ENCODE peak calls at places on chromosomes 11 and 22, in six cellular contexts. One of them, this sample, is unnamed.

GRCh38 chr11:3002346-3002745 is 10.2 kb upstream of the NAP1L4 start:
- DNase-seq in ovary: peak; percentile 19
- DNase-seq in upper lobe of left lung: no peak
- DNase-seq in K562: no peak
- DNase-seq in HepG2: no peak
- DNase-seq in tibial nerve: no peak
- DNase-seq in this sample: no peak

GRCh38 chr11:71474771-71475483 is 21.9 kb downstream of the NADSYN1 start:
- DNase-seq in tibial nerve: no peak
- DNase-seq in HepG2: no peak
- DNase-seq in ovary: no peak
- DNase-seq in K562: no peak
- DNase-seq in upper lobe of left lung: peak; percentile 66
- DNase-seq in this sample: peak; percentile 48

GRCh38 chr11:12294613-12295012 is 82.8 kb upstream of the PARVA start:
- DNase-seq in ovary: no peak
- DNase-seq in upper lobe of left lung: no peak
- DNase-seq in tibial nerve: no peak
- DNase-seq in K562: no peak
- DNase-seq in HepG2: no peak
- DNase-seq in this sample: no peak

GRCh38 chr11:69135420-69136363 is 20.0 kb upstream of the SMIM38 start:
- DNase-seq in HepG2: no peak
- DNase-seq in tibial nerve: no peak
- DNase-seq in K562: no peak
- DNase-seq in upper lobe of left lung: no peak
- DNase-seq in ovary: peak; percentile 10
- DNase-seq in this sample: no peak

GRCh38 chr22:44732661-44733060 is 19.7 kb upstream of the ARHGAP8 start:
- DNase-seq in ovary: no peak
- DNase-seq in K562: no peak
- DNase-seq in tibial nerve: no peak
- DNase-seq in upper lobe of left lung: no peak
- DNase-seq in HepG2: no peak
- DNase-seq in this sample: no peak

GRCh38 chr11:79206951-79207350 is 233.9 kb downstream of the TENM4 start:
- DNase-seq in HepG2: no peak
- DNase-seq in K562: no peak
- DNase-seq in tibial nerve: no peak
- DNase-seq in upper lobe of left lung: no peak
- DNase-seq in ovary: no peak
- DNase-seq in this sample: no peak

GRCh38 chr11:119318240-119319135 is 1.6 kb upstream of the MCAM start:
- DNase-seq in HepG2: peak; percentile 52
- DNase-seq in tibial nerve: no peak
- DNase-seq in upper lobe of left lung: peak; percentile 58
- DNase-seq in ovary: no peak
- DNase-seq in K562: peak; percentile 49
- DNase-seq in this sample: peak; percentile 87

GRCh38 chr11:8839306-8839956 is 71.6 kb upstream of the AKIP1 start:
- DNase-seq in upper lobe of left lung: no peak
- DNase-seq in HepG2: no peak
- DNase-seq in ovary: no peak
- DNase-seq in tibial nerve: no peak
- DNase-seq in K562: no peak
- DNase-seq in this sample: no peak

GRCh38 chr11:66891849-66892660 is 35.2 kb downstream of the LRFN4 start:
- DNase-seq in K562: peak; percentile 85
- DNase-seq in upper lobe of left lung: no peak
- DNase-seq in tibial nerve: no peak
- DNase-seq in ovary: no peak
- DNase-seq in HepG2: peak; percentile 88
- DNase-seq in this sample: no peak

GRCh38 chr22:41334951-41335635 is 33.8 kb downstream of the ZC3H7B start:
- DNase-seq in K562: no peak
- DNase-seq in HepG2: no peak
- DNase-seq in upper lobe of left lung: no peak
- DNase-seq in tibial nerve: no peak
- DNase-seq in ovary: no peak
- DNase-seq in this sample: no peak

GRCh38 chr22:49983148-49984042 is 22.8 kb downstream of the PIM3 start:
- DNase-seq in K562: no peak
- DNase-seq in ovary: peak; percentile 59
- DNase-seq in upper lobe of left lung: peak; percentile 88
- DNase-seq in HepG2: no peak
- DNase-seq in tibial nerve: no peak
- DNase-seq in this sample: no peak

GRCh38 chr11:31655483-31655882 is 145.9 kb downstream of the ELP4 start:
- DNase-seq in upper lobe of left lung: no peak
- DNase-seq in tibial nerve: no peak
- DNase-seq in HepG2: peak; percentile 82
- DNase-seq in K562: no peak
- DNase-seq in ovary: no peak
- DNase-seq in this sample: no peak

GRCh38 chr11:94417386-94417987 is 16.3 kb upstream of the GPR83 start:
- DNase-seq in tibial nerve: peak; percentile 31
- DNase-seq in upper lobe of left lung: no peak
- DNase-seq in HepG2: peak; percentile 25
- DNase-seq in K562: no peak
- DNase-seq in ovary: no peak
- DNase-seq in this sample: no peak

GRCh38 chr22:44930711-44931035 is 79.1 kb downstream of the PHF21B start:
- DNase-seq in tibial nerve: no peak
- DNase-seq in HepG2: no peak
- DNase-seq in ovary: no peak
- DNase-seq in K562: no peak
- DNase-seq in upper lobe of left lung: no peak
- DNase-seq in this sample: no peak

GRCh38 chr22:35783943-35784614 is 66.4 kb downstream of the APOL5 start:
- DNase-seq in tibial nerve: no peak
- DNase-seq in upper lobe of left lung: no peak
- DNase-seq in K562: no peak
- DNase-seq in ovary: no peak
- DNase-seq in HepG2: no peak
- DNase-seq in this sample: no peak

GRCh38 chr22:17349172-17349571 is 20.1 kb upstream of the CECR2 start:
- DNase-seq in tibial nerve: no peak
- DNase-seq in ovary: no peak
- DNase-seq in K562: no peak
- DNase-seq in HepG2: no peak
- DNase-seq in upper lobe of left lung: no peak
- DNase-seq in this sample: no peak

GRCh38 chr11:71566081-71566620 is 788 bp downstream of the KRTAP5-10 start:
- DNase-seq in upper lobe of left lung: no peak
- DNase-seq in K562: no peak
- DNase-seq in HepG2: no peak
- DNase-seq in tibial nerve: no peak
- DNase-seq in ovary: no peak
- DNase-seq in this sample: no peak

GRCh38 chr11:126450198-126450597 is 94.7 kb downstream of the ST3GAL4 start:
- DNase-seq in K562: no peak
- DNase-seq in upper lobe of left lung: no peak
- DNase-seq in HepG2: no peak
- DNase-seq in tibial nerve: no peak
- DNase-seq in ovary: no peak
- DNase-seq in this sample: no peak

GRCh38 chr22:34903416-34903815 is 162.5 kb upstream of the ISX start:
- DNase-seq in tibial nerve: no peak
- DNase-seq in ovary: no peak
- DNase-seq in upper lobe of left lung: no peak
- DNase-seq in K562: no peak
- DNase-seq in HepG2: no peak
- DNase-seq in this sample: no peak

GRCh38 chr22:41330169-41330568 is 28.8 kb downstream of the ZC3H7B start:
- DNase-seq in K562: no peak
- DNase-seq in HepG2: no peak
- DNase-seq in tibial nerve: no peak
- DNase-seq in ovary: no peak
- DNase-seq in upper lobe of left lung: no peak
- DNase-seq in this sample: no peak

GRCh38 chr11:8768625-8769333 is 86.2 kb downstream of the RPL27A start:
- DNase-seq in K562: peak; percentile 54
- DNase-seq in upper lobe of left lung: no peak
- DNase-seq in tibial nerve: no peak
- DNase-seq in ovary: no peak
- DNase-seq in HepG2: peak; percentile 39
- DNase-seq in this sample: no peak

GRCh38 chr11:63673579-63673978 is 2.4 kb upstream of the ATL3 start:
- DNase-seq in ovary: no peak
- DNase-seq in K562: no peak
- DNase-seq in upper lobe of left lung: no peak
- DNase-seq in HepG2: no peak
- DNase-seq in tibial nerve: no peak
- DNase-seq in this sample: no peak

GRCh38 chr11:131592734-131593133 is 222.3 kb downstream of the NTM start:
- DNase-seq in K562: no peak
- DNase-seq in upper lobe of left lung: peak; percentile 33
- DNase-seq in ovary: no peak
- DNase-seq in tibial nerve: no peak
- DNase-seq in HepG2: no peak
- DNase-seq in this sample: no peak

GRCh38 chr11:58286249-58286648 is 18.2 kb upstream of the OR10W1 start:
- DNase-seq in ovary: no peak
- DNase-seq in upper lobe of left lung: no peak
- DNase-seq in HepG2: peak; percentile 54
- DNase-seq in K562: peak; percentile 7
- DNase-seq in tibial nerve: no peak
- DNase-seq in this sample: no peak

GRCh38 chr11:12499071-12499470 is 121.7 kb downstream of the PARVA start:
- DNase-seq in K562: no peak
- DNase-seq in ovary: no peak
- DNase-seq in tibial nerve: no peak
- DNase-seq in upper lobe of left lung: no peak
- DNase-seq in HepG2: no peak
- DNase-seq in this sample: no peak

GRCh38 chr11:32892355-32893090 is at the start of gene QSER1:
- DNase-seq in upper lobe of left lung: peak; percentile 95
- DNase-seq in ovary: peak; percentile 83
- DNase-seq in K562: peak; percentile 90
- DNase-seq in tibial nerve: peak; percentile 50
- DNase-seq in HepG2: peak; percentile 35
- DNase-seq in this sample: peak; percentile 87

GRCh38 chr11:32893091-32893946 is 708 bp downstream of the QSER1 start:
- DNase-seq in ovary: peak; percentile 79
- DNase-seq in HepG2: peak; percentile 58
- DNase-seq in tibial nerve: peak; percentile 7
- DNase-seq in upper lobe of left lung: peak; percentile 92
- DNase-seq in K562: peak; percentile 70
- DNase-seq in this sample: peak; percentile 68

GRCh38 chr11:32897103-32897502 is 4.5 kb downstream of the QSER1 start:
- DNase-seq in tibial nerve: no peak
- DNase-seq in K562: no peak
- DNase-seq in upper lobe of left lung: no peak
- DNase-seq in ovary: no peak
- DNase-seq in HepG2: no peak
- DNase-seq in this sample: no peak

GRCh38 chr11:32893947-32894827 is 1.6 kb downstream of the QSER1 start:
- DNase-seq in K562: peak; percentile 25
- DNase-seq in upper lobe of left lung: no peak
- DNase-seq in HepG2: peak; percentile 81
- DNase-seq in ovary: no peak
- DNase-seq in tibial nerve: peak; percentile 16
- DNase-seq in this sample: no peak

DNA sequence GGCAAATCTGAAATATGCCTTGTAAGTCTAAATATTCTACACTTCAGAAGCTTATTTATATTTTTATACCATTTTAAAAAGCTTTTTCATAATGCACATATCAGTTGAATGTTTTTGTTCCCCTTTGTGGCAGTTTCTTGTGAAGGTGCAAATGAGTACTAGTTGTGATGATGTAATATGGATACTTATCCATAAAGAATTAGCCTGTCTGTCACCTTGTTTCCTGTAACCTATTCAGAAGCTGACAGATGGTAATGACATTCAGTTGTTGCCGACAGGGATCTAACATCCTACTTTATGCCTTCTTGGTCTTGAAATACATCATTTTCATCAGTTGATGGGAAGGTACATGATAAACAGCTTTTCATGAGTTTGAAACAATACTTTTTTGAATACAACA is 2.9 kb downstream of the QSER1 start:
- DNase-seq in upper lobe of left lung: no peak
- DNase-seq in K562: no peak
- DNase-seq in ovary: no peak
- DNase-seq in HepG2: no peak
- DNase-seq in tibial nerve: no peak
- DNase-seq in this sample: no peak
- TF ChIP-seq EP300 in upper lobe of left lung: no peak
- TF ChIP-seq EP300 in K562: no peak
- TF ChIP-seq EP300 in ovary: no peak
- TF ChIP-seq EP300 in HepG2: no peak
- TF ChIP-seq EP300 in tibial nerve: no peak
- TF ChIP-seq EP300 in this sample: no peak

DNA sequence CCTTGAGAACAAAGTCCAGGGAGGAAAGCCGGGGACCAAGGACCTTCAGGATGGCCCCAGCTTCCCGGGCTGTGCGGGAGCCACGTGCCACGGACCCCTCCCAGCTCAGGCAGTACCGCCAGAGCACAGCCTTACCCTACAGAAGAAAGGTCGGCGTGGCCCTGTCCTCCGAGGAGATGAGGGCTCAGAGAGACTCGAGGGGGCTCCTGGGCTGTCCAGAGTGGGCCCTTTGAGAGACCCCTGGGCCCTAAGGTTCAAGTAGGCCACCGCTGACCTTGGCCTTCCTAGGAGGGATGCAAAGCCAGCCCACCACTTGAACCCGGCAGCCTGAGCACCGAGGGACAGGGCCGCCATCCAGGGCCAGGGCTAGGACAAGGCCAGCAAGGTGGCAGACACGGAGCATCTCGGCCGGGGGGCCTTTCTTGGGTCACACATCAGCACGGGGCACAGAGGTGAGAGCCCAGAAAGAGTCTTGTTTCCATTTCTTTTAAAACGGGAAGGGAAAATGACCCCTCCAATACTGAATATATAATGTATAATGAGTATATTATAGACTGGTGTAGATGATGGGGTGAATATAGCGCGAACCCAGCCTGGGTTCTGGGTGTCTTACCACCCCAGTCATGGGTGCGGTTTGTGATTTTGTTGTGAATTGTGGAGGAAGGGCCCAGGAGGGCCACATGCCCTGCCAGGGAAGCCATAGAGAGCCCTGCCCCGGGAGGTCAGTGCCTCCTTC is 34.4 kb upstream of the PPARA start:
- DNase-seq in K562: no peak
- DNase-seq in HepG2: no peak
- DNase-seq in upper lobe of left lung: peak; percentile 74
- DNase-seq in tibial nerve: no peak
- DNase-seq in ovary: peak; percentile 71
- DNase-seq in this sample: no peak
- TF ChIP-seq CTCF in K562: no peak
- TF ChIP-seq CTCF in HepG2: no peak
- TF ChIP-seq CTCF in upper lobe of left lung: no peak
- TF ChIP-seq CTCF in tibial nerve: no peak
- TF ChIP-seq CTCF in ovary: no peak
- TF ChIP-seq CTCF in this sample: no peak

GRCh38 chr11:45806072-45806933 is 1.4 kb downstream of the SLC35C1 start:
- DNase-seq in upper lobe of left lung: peak; percentile 67
- DNase-seq in ovary: peak; percentile 47
- DNase-seq in K562: no peak
- DNase-seq in HepG2: no peak
- DNase-seq in tibial nerve: no peak
- DNase-seq in this sample: no peak
- H3K36me3 ChIP-seq in upper lobe of left lung: peaks cover 23% of the 10 kb centered on the region
- H3K36me3 ChIP-seq in ovary: no peaks in the 10 kb centered on the region
- H3K36me3 ChIP-seq in K562: peaks cover 29% of the 10 kb centered on the region
- H3K36me3 ChIP-seq in HepG2: peaks cover 1% of the 10 kb centered on the region
- H3K36me3 ChIP-seq in tibial nerve: no peaks in the 10 kb centered on the region
- H3K36me3 ChIP-seq in this sample: peaks cover 14% of the 10 kb centered on the region

GRCh38 chr11:95559899-95560298 is 229.7 kb downstream of the FAM76B start:
- DNase-seq in ovary: no peak
- DNase-seq in HepG2: no peak
- DNase-seq in tibial nerve: no peak
- DNase-seq in K562: no peak
- DNase-seq in upper lobe of left lung: no peak
- DNase-seq in this sample: no peak
- TF ChIP-seq EP300 in ovary: no peak
- TF ChIP-seq EP300 in HepG2: no peak
- TF ChIP-seq EP300 in tibial nerve: no peak
- TF ChIP-seq EP300 in K562: no peak
- TF ChIP-seq EP300 in upper lobe of left lung: no peak
- TF ChIP-seq EP300 in this sample: no peak

This sample was measured in sigmoid colon.